ENCODE peak calls at places on chromosomes 2 and 18, in four cellular contexts. P is fibroblast of mammary gland, U is right cardiac atrium, A is left ventricle myocardium superior. E is an unnamed sample.

GRCh38 chr2:62412347-62412742 is 93.7 kb downstream of the TMEM17 start:
- DNase-seq in P (no peak), A (no peak), U (no peak), E (no peak)

GRCh38 chr2:73205611-73206010 is 3.2 kb downstream of the NOTO start:
- DNase-seq in P (no peak), A (no peak), U (no peak), E (no peak)

GRCh38 chr2:109255594-109255993 is 126.6 kb downstream of the SH3RF3 start:
- DNase-seq in P (no peak), A (no peak), U (no peak), E (no peak)

GRCh38 chr2:142892715-142893114 is 15.3 kb downstream of the KYNU start:
- DNase-seq in P (no peak), U (no peak), A (no peak), E (no peak)

GRCh38 chr2:239444626-239445625 is 44.1 kb upstream of the HDAC4 start:
- DNase-seq in P (peak), A (no peak), U (no peak), E (no peak)

GRCh38 chr2:211085056-211085680 is 528.8 kb downstream of the CPS1 start:
- DNase-seq in P (peak), U (no peak), A (no peak), E (no peak)

GRCh38 chr2:217714268-217714643 is 288.5 kb downstream of the TNS1 start:
- DNase-seq in A (peak), P (no peak), U (peak), E (peak)

GRCh38 chr18:7116832-7117389 is 686 bp downstream of the LAMA1 start:
- DNase-seq in P (no peak), U (no peak), A (no peak), E (no peak)

GRCh38 chr2:88903744-88904353 is 212.4 kb downstream of the RPIA start:
- DNase-seq in P (peak), A (no peak), U (peak), E (no peak)

GRCh38 chr18:39314595-39314994 is 1749.0 kb upstream of the CELF4 start:
- DNase-seq in A (no peak), P (no peak), U (no peak), E (no peak)

GRCh38 chr2:65541773-65542172 is 109.4 kb upstream of the SPRED2 start:
- DNase-seq in P (no peak), A (no peak), U (no peak), E (no peak)

GRCh38 chr2:23359631-23360567 is 25.1 kb upstream of the KLHL29 start:
- DNase-seq in U (no peak), P (no peak), A (no peak), E (no peak)

GRCh38 chr2:27162151-27163121 is 13.6 kb downstream of the TCF23 start:
- DNase-seq in P (peak), A (no peak), U (no peak), E (no peak)